ENCODE peak calls at places on chromosomes 7 and 10, in nine cellular contexts. One of them, this sample, is unnamed.

GRCh38 chr7:149686001-149686400 is 87.4 kb downstream of the ZNF467 start:
- DNase-seq in HCT116: no peak
- DNase-seq in foreskin fibroblast: peak; percentile 50
- DNase-seq in type B pancreatic cell: no peak
- DNase-seq in IMR-90: peak; percentile 62
- DNase-seq in HT1080: no peak
- DNase-seq in EL: peak; percentile 73
- DNase-seq in amygdala: no peak
- DNase-seq in fibroblast of lung: peak; percentile 77
- DNase-seq in this sample: no peak

GRCh38 chr10:132485391-132485790 is 52.2 kb upstream of the INPP5A start:
- DNase-seq in HCT116: no peak
- DNase-seq in foreskin fibroblast: no peak
- DNase-seq in type B pancreatic cell: no peak
- DNase-seq in IMR-90: no peak
- DNase-seq in HT1080: no peak
- DNase-seq in EL: no peak
- DNase-seq in amygdala: no peak
- DNase-seq in fibroblast of lung: no peak
- DNase-seq in this sample: no peak

GRCh38 chr7:157570531-157571200 is 233.9 kb downstream of the DNAJB6 start:
- DNase-seq in HCT116: no peak
- DNase-seq in foreskin fibroblast: no peak
- DNase-seq in type B pancreatic cell: no peak
- DNase-seq in IMR-90: no peak
- DNase-seq in HT1080: peak; percentile 59
- DNase-seq in EL: peak; percentile 5
- DNase-seq in amygdala: no peak
- DNase-seq in fibroblast of lung: peak; percentile 84
- DNase-seq in this sample: no peak

GRCh38 chr10:4474829-4475228 is 351.2 kb upstream of the AKR1E2 start:
- DNase-seq in HCT116: no peak
- DNase-seq in foreskin fibroblast: no peak
- DNase-seq in type B pancreatic cell: no peak
- DNase-seq in IMR-90: no peak
- DNase-seq in HT1080: peak; percentile 57
- DNase-seq in EL: no peak
- DNase-seq in amygdala: no peak
- DNase-seq in fibroblast of lung: peak; percentile 7
- DNase-seq in this sample: no peak

GRCh38 chr7:112266595-112267270 is 60.2 kb downstream of the ZNF277 start:
- DNase-seq in HCT116: no peak
- DNase-seq in foreskin fibroblast: peak; percentile 20
- DNase-seq in type B pancreatic cell: no peak
- DNase-seq in IMR-90: peak; percentile 40
- DNase-seq in HT1080: peak; percentile 46
- DNase-seq in EL: peak; percentile 56
- DNase-seq in amygdala: no peak
- DNase-seq in fibroblast of lung: peak; percentile 56
- DNase-seq in this sample: no peak

GRCh38 chr10:100186253-100186780 is 488 bp upstream of the ERLIN1 start:
- DNase-seq in HCT116: no peak
- DNase-seq in foreskin fibroblast: peak; percentile 30
- DNase-seq in type B pancreatic cell: no peak
- DNase-seq in IMR-90: peak; percentile 41
- DNase-seq in HT1080: no peak
- DNase-seq in EL: no peak
- DNase-seq in amygdala: no peak
- DNase-seq in fibroblast of lung: peak; percentile 51
- DNase-seq in this sample: peak; percentile 70

GRCh38 chr10:78658645-78659632 is 409.8 kb upstream of the ZMIZ1 start:
- DNase-seq in HCT116: no peak
- DNase-seq in foreskin fibroblast: no peak
- DNase-seq in type B pancreatic cell: no peak
- DNase-seq in IMR-90: no peak
- DNase-seq in HT1080: no peak
- DNase-seq in EL: no peak
- DNase-seq in amygdala: no peak
- DNase-seq in fibroblast of lung: no peak
- DNase-seq in this sample: no peak

GRCh38 chr7:118862733-118863132 is 638.2 kb downstream of the ANKRD7 start:
- DNase-seq in HCT116: no peak
- DNase-seq in foreskin fibroblast: no peak
- DNase-seq in type B pancreatic cell: no peak
- DNase-seq in IMR-90: no peak
- DNase-seq in HT1080: no peak
- DNase-seq in EL: no peak
- DNase-seq in amygdala: no peak
- DNase-seq in fibroblast of lung: no peak
- DNase-seq in this sample: peak; percentile 37

GRCh38 chr7:49644402-49645166 is 128.9 kb upstream of the VWC2 start:
- DNase-seq in HCT116: no peak
- DNase-seq in foreskin fibroblast: no peak
- DNase-seq in type B pancreatic cell: no peak
- DNase-seq in IMR-90: no peak
- DNase-seq in HT1080: no peak
- DNase-seq in EL: no peak
- DNase-seq in amygdala: no peak
- DNase-seq in fibroblast of lung: no peak
- DNase-seq in this sample: no peak

GRCh38 chr10:89115876-89116627 is 91.1 kb downstream of the CH25H start:
- DNase-seq in HCT116: peak; percentile 40
- DNase-seq in foreskin fibroblast: peak; percentile 76
- DNase-seq in type B pancreatic cell: no peak
- DNase-seq in IMR-90: peak; percentile 58
- DNase-seq in HT1080: peak; percentile 76
- DNase-seq in EL: peak; percentile 80
- DNase-seq in amygdala: no peak
- DNase-seq in fibroblast of lung: peak; percentile 79
- DNase-seq in this sample: no peak

GRCh38 chr10:32419615-32420014 is 26.3 kb upstream of the CCDC7 start:
- DNase-seq in HCT116: no peak
- DNase-seq in foreskin fibroblast: no peak
- DNase-seq in type B pancreatic cell: no peak
- DNase-seq in IMR-90: peak; percentile 42
- DNase-seq in HT1080: no peak
- DNase-seq in EL: no peak
- DNase-seq in amygdala: no peak
- DNase-seq in fibroblast of lung: no peak
- DNase-seq in this sample: no peak

GRCh38 chr10:7561216-7561893 is 105.4 kb downstream of the ITIH5 start:
- DNase-seq in HCT116: no peak
- DNase-seq in foreskin fibroblast: no peak
- DNase-seq in type B pancreatic cell: no peak
- DNase-seq in IMR-90: no peak
- DNase-seq in HT1080: no peak
- DNase-seq in EL: no peak
- DNase-seq in amygdala: no peak
- DNase-seq in fibroblast of lung: peak; percentile 42
- DNase-seq in this sample: no peak

GRCh38 chr10:130403153-130403890 is 267.1 kb downstream of the GLRX3 start:
- DNase-seq in HCT116: no peak
- DNase-seq in foreskin fibroblast: no peak
- DNase-seq in type B pancreatic cell: no peak
- DNase-seq in IMR-90: no peak
- DNase-seq in HT1080: no peak
- DNase-seq in EL: no peak
- DNase-seq in amygdala: no peak
- DNase-seq in fibroblast of lung: no peak
- DNase-seq in this sample: no peak

GRCh38 chr7:6636741-6637543 is at the start of gene ZNF316:
- DNase-seq in HCT116: no peak
- DNase-seq in foreskin fibroblast: peak; percentile 57
- DNase-seq in type B pancreatic cell: no peak
- DNase-seq in IMR-90: peak; percentile 38
- DNase-seq in HT1080: no peak
- DNase-seq in EL: peak; percentile 57
- DNase-seq in amygdala: peak; percentile 37
- DNase-seq in fibroblast of lung: peak; percentile 42
- DNase-seq in this sample: peak; percentile 81

GRCh38 chr10:46216836-46217748 is 69.7 kb upstream of the ANTXRL start:
- DNase-seq in HCT116: no peak
- DNase-seq in foreskin fibroblast: no peak
- DNase-seq in type B pancreatic cell: peak; percentile 60
- DNase-seq in IMR-90: no peak
- DNase-seq in HT1080: peak; percentile 58
- DNase-seq in EL: no peak
- DNase-seq in amygdala: no peak
- DNase-seq in fibroblast of lung: no peak
- DNase-seq in this sample: no peak

GRCh38 chr10:18195060-18195799 is 55.0 kb downstream of the CACNB2 start:
- DNase-seq in HCT116: no peak
- DNase-seq in foreskin fibroblast: peak; percentile 19
- DNase-seq in type B pancreatic cell: no peak
- DNase-seq in IMR-90: peak; percentile 70
- DNase-seq in HT1080: no peak
- DNase-seq in EL: peak; percentile 62
- DNase-seq in amygdala: no peak
- DNase-seq in fibroblast of lung: peak; percentile 68
- DNase-seq in this sample: no peak

GRCh38 chr10:119364941-119365340 is 157.6 kb downstream of the GRK5 start:
- DNase-seq in HCT116: no peak
- DNase-seq in foreskin fibroblast: no peak
- DNase-seq in type B pancreatic cell: no peak
- DNase-seq in IMR-90: peak; percentile 31
- DNase-seq in HT1080: no peak
- DNase-seq in EL: no peak
- DNase-seq in amygdala: no peak
- DNase-seq in fibroblast of lung: peak; percentile 59
- DNase-seq in this sample: peak; percentile 8

GRCh38 chr10:8416755-8417154 is 362.3 kb downstream of the GATA3 start:
- DNase-seq in HCT116: no peak
- DNase-seq in foreskin fibroblast: no peak
- DNase-seq in type B pancreatic cell: no peak
- DNase-seq in IMR-90: no peak
- DNase-seq in HT1080: no peak
- DNase-seq in EL: no peak
- DNase-seq in amygdala: no peak
- DNase-seq in fibroblast of lung: no peak
- DNase-seq in this sample: no peak

GRCh38 chr10:69439350-69439739 is 11.9 kb upstream of the TSPAN15 start:
- DNase-seq in HCT116: no peak
- DNase-seq in foreskin fibroblast: peak; percentile 36
- DNase-seq in type B pancreatic cell: no peak
- DNase-seq in IMR-90: no peak
- DNase-seq in HT1080: peak; percentile 37
- DNase-seq in EL: peak; percentile 81
- DNase-seq in amygdala: peak; percentile 20
- DNase-seq in fibroblast of lung: no peak
- DNase-seq in this sample: peak; percentile 78

GRCh38 chr10:103451871-103452713 is at the start of gene CALHM2:
- DNase-seq in HCT116: no peak
- DNase-seq in foreskin fibroblast: peak; percentile 41
- DNase-seq in type B pancreatic cell: no peak
- DNase-seq in IMR-90: peak; percentile 41
- DNase-seq in HT1080: no peak
- DNase-seq in EL: peak; percentile 66
- DNase-seq in amygdala: no peak
- DNase-seq in fibroblast of lung: peak; percentile 52
- DNase-seq in this sample: peak; percentile 77

GRCh38 chr7:87528733-87529132 is 53.3 kb upstream of the ABCB4 start:
- DNase-seq in HCT116: no peak
- DNase-seq in foreskin fibroblast: no peak
- DNase-seq in type B pancreatic cell: no peak
- DNase-seq in IMR-90: no peak
- DNase-seq in HT1080: no peak
- DNase-seq in EL: no peak
- DNase-seq in amygdala: no peak
- DNase-seq in fibroblast of lung: no peak
- DNase-seq in this sample: no peak

GRCh38 chr7:79287976-79288375 is 165.5 kb downstream of the MAGI2 start:
- DNase-seq in HCT116: no peak
- DNase-seq in foreskin fibroblast: peak; percentile 28
- DNase-seq in type B pancreatic cell: no peak
- DNase-seq in IMR-90: peak; percentile 73
- DNase-seq in HT1080: no peak
- DNase-seq in EL: peak; percentile 29
- DNase-seq in amygdala: no peak
- DNase-seq in fibroblast of lung: peak; percentile 46
- DNase-seq in this sample: peak; percentile 57

GRCh38 chr10:3484306-3485187 is 300.5 kb downstream of the KLF6 start:
- DNase-seq in HCT116: no peak
- DNase-seq in foreskin fibroblast: no peak
- DNase-seq in type B pancreatic cell: no peak
- DNase-seq in IMR-90: peak; percentile 73
- DNase-seq in HT1080: no peak
- DNase-seq in EL: peak; percentile 40
- DNase-seq in amygdala: no peak
- DNase-seq in fibroblast of lung: peak; percentile 33
- DNase-seq in this sample: peak; percentile 88

GRCh38 chr10:52121688-52122087 is 192.4 kb upstream of the DKK1 start:
- DNase-seq in HCT116: no peak
- DNase-seq in foreskin fibroblast: no peak
- DNase-seq in type B pancreatic cell: no peak
- DNase-seq in IMR-90: peak; percentile 33
- DNase-seq in HT1080: no peak
- DNase-seq in EL: no peak
- DNase-seq in amygdala: no peak
- DNase-seq in fibroblast of lung: no peak
- DNase-seq in this sample: no peak

GRCh38 chr10:52115823-52116222 is 198.3 kb upstream of the DKK1 start:
- DNase-seq in HCT116: no peak
- DNase-seq in foreskin fibroblast: no peak
- DNase-seq in type B pancreatic cell: no peak
- DNase-seq in IMR-90: peak; percentile 43
- DNase-seq in HT1080: peak; percentile 80
- DNase-seq in EL: peak; percentile 13
- DNase-seq in amygdala: no peak
- DNase-seq in fibroblast of lung: peak; percentile 17
- DNase-seq in this sample: no peak

GRCh38 chr10:31648966-31649365 is 279.7 kb downstream of the ARHGAP12 start:
- DNase-seq in HCT116: no peak
- DNase-seq in foreskin fibroblast: no peak
- DNase-seq in type B pancreatic cell: no peak
- DNase-seq in IMR-90: no peak
- DNase-seq in HT1080: no peak
- DNase-seq in EL: peak; percentile 22
- DNase-seq in amygdala: no peak
- DNase-seq in fibroblast of lung: peak; percentile 27
- DNase-seq in this sample: no peak

GRCh38 chr10:117322258-117322657 is 53.0 kb downstream of the PDZD8 start:
- DNase-seq in HCT116: no peak
- DNase-seq in foreskin fibroblast: no peak
- DNase-seq in type B pancreatic cell: no peak
- DNase-seq in IMR-90: no peak
- DNase-seq in HT1080: peak; percentile 36
- DNase-seq in EL: no peak
- DNase-seq in amygdala: no peak
- DNase-seq in fibroblast of lung: peak; percentile 32
- DNase-seq in this sample: no peak

GRCh38 chr10:24866615-24867583 is 85.5 kb downstream of the PRTFDC1 start:
- DNase-seq in HCT116: no peak
- DNase-seq in foreskin fibroblast: peak; percentile 53
- DNase-seq in type B pancreatic cell: no peak
- DNase-seq in IMR-90: peak; percentile 87
- DNase-seq in HT1080: peak; percentile 68
- DNase-seq in EL: peak; percentile 74
- DNase-seq in amygdala: peak; percentile 20
- DNase-seq in fibroblast of lung: peak; percentile 91
- DNase-seq in this sample: peak; percentile 61

GRCh38 chr10:82396886-82397285 is 521.9 kb downstream of the NRG3 start:
- DNase-seq in HCT116: no peak
- DNase-seq in foreskin fibroblast: no peak
- DNase-seq in type B pancreatic cell: no peak
- DNase-seq in IMR-90: no peak
- DNase-seq in HT1080: no peak
- DNase-seq in EL: no peak
- DNase-seq in amygdala: no peak
- DNase-seq in fibroblast of lung: no peak
- DNase-seq in this sample: peak; percentile 45

GRCh38 chr7:1112109-1112508 is 24.2 kb downstream of the GPER1 start:
- DNase-seq in HCT116: no peak
- DNase-seq in foreskin fibroblast: no peak
- DNase-seq in type B pancreatic cell: no peak
- DNase-seq in IMR-90: peak; percentile 25
- DNase-seq in HT1080: no peak
- DNase-seq in EL: no peak
- DNase-seq in amygdala: no peak
- DNase-seq in fibroblast of lung: peak; percentile 24
- DNase-seq in this sample: no peak

GRCh38 chr10:7915923-7916322 is 97.6 kb downstream of the TAF3 start:
- DNase-seq in HCT116: no peak
- DNase-seq in foreskin fibroblast: peak; percentile 7
- DNase-seq in type B pancreatic cell: no peak
- DNase-seq in IMR-90: peak; percentile 63
- DNase-seq in HT1080: peak; percentile 10
- DNase-seq in EL: peak; percentile 19
- DNase-seq in amygdala: no peak
- DNase-seq in fibroblast of lung: peak; percentile 81
- DNase-seq in this sample: peak; percentile 83